ENCODE peak calls at places on chromosomes 11 and 22, in ten cellular contexts. F is activated T-helper 1 cell treated with Interleukin-2 at 50 U/mL for 16 hours; Q is endothelial cell of umbilical vein; P is naive thymus-derived CD8-positive, alpha-beta T cell; G is B cell; T is MM.1S; D is C1 segment of cervical spinal cord; M is thoracic aorta; L is astrocyte of the spinal cord; N is CD8-positive, alpha-beta T cell. V is an unnamed sample.

GRCh38 chr11:115924744-115925567 is 420.7 kb upstream of the CADM1 start:
- DNase-seq in F (no peak), Q (no peak), P (no peak), G (no peak), T (peak; percentile 96), D (no peak), M (no peak), L (peak; percentile 8), N (no peak), V (peak; percentile 87)

GRCh38 chr11:73623651-73624050 is 22.7 kb upstream of the PLEKHB1 start:
- DNase-seq in F (no peak), Q (no peak), P (no peak), G (no peak), T (no peak), D (no peak), M (no peak), L (no peak), N (no peak), V (no peak)

GRCh38 chr11:70048279-70049024 is 29.7 kb upstream of the ANO1 start:
- DNase-seq in F (no peak), Q (no peak), P (no peak), G (no peak), T (no peak), D (no peak), M (no peak), L (no peak), N (no peak), V (no peak)

GRCh38 chr11:17479284-17480214 is 2.9 kb upstream of the ABCC8 start:
- DNase-seq in F (no peak), Q (peak; percentile 10), P (no peak), G (no peak), T (no peak), D (peak; percentile 37), M (no peak), L (peak; percentile 10), N (no peak), V (peak; percentile 47)

GRCh38 chr11:612201-612960 is 3.4 kb downstream of the IRF7 start:
- DNase-seq in F (no peak), Q (no peak), P (no peak), G (no peak), T (no peak), D (no peak), M (no peak), L (no peak), N (no peak), V (no peak)

GRCh38 chr11:64613648-64614047 is 22.6 kb downstream of the SLC22A12 start:
- DNase-seq in F (no peak), Q (no peak), P (no peak), G (no peak), T (no peak), D (no peak), M (no peak), L (no peak), N (no peak), V (no peak)

GRCh38 chr22:17012267-17012666 is 4.2 kb upstream of the GAB4 start:
- DNase-seq in F (no peak), Q (no peak), P (no peak), G (no peak), T (no peak), D (no peak), M (no peak), L (no peak), N (no peak), V (no peak)

GRCh38 chr11:120001161-120002135 is 136.5 kb downstream of the TRIM29 start:
- DNase-seq in F (no peak), Q (no peak), P (no peak), G (no peak), T (no peak), D (no peak), M (no peak), L (no peak), N (no peak), V (no peak)

GRCh38 chr11:62667460-62667859 is 2.3 kb downstream of the CSKMT start:
- DNase-seq in F (no peak), Q (no peak), P (no peak), G (no peak), T (no peak), D (no peak), M (no peak), L (no peak), N (no peak), V (no peak)

GRCh38 chr11:18282626-18283025 is 16.6 kb downstream of the SAA1 start:
- DNase-seq in F (no peak), Q (no peak), P (no peak), G (peak; percentile 47), T (no peak), D (no peak), M (no peak), L (no peak), N (no peak), V (no peak)

GRCh38 chr22:41222846-41223507 is 17.8 kb downstream of the CHADL start:
- DNase-seq in F (no peak), Q (no peak), P (no peak), G (no peak), T (no peak), D (no peak), M (no peak), L (no peak), N (no peak), V (no peak)

GRCh38 chr11:67283490-67283963 is 5.6 kb upstream of the ANKRD13D start:
- DNase-seq in F (no peak), Q (no peak), P (no peak), G (no peak), T (no peak), D (no peak), M (no peak), L (no peak), N (no peak), V (no peak)

GRCh38 chr11:3989251-3989650 is 105.3 kb upstream of the RRM1 start:
- DNase-seq in F (no peak), Q (no peak), P (no peak), G (no peak), T (no peak), D (no peak), M (no peak), L (peak; percentile 3), N (no peak), V (no peak)

GRCh38 chr11:119306373-119306890 is 10.5 kb downstream of the MCAM start:
- DNase-seq in F (no peak), Q (peak; percentile 39), P (peak; percentile 86), G (no peak), T (no peak), D (no peak), M (no peak), L (no peak), N (no peak), V (no peak)

GRCh38 chr11:16511109-16511806 is 154.9 kb upstream of the SOX6 start:
- DNase-seq in F (no peak), Q (no peak), P (no peak), G (no peak), T (no peak), D (no peak), M (no peak), L (peak; percentile 77), N (no peak), V (peak; percentile 66)

GRCh38 chr11:16603890-16604783 is 134.3 kb upstream of the C11orf58 start:
- DNase-seq in F (no peak), Q (no peak), P (no peak), G (peak; percentile 35), T (peak; percentile 32), D (no peak), M (no peak), L (peak; percentile 39), N (no peak), V (peak; percentile 34)

GRCh38 chr11:111941963-111942362 is 4.8 kb downstream of the DIXDC1 start:
- DNase-seq in F (no peak), Q (no peak), P (no peak), G (no peak), T (no peak), D (no peak), M (no peak), L (peak; percentile 19), N (no peak), V (peak; percentile 54)

GRCh38 chr11:105701098-105701497 is 91.2 kb downstream of the GRIA4 start:
- DNase-seq in F (no peak), Q (no peak), P (no peak), G (no peak), T (no peak), D (no peak), M (no peak), L (no peak), N (no peak), V (no peak)

GRCh38 chr11:61345170-61345610 is 12.2 kb downstream of the TKFC start:
- DNase-seq in F (no peak), Q (no peak), P (no peak), G (no peak), T (no peak), D (no peak), M (no peak), L (no peak), N (no peak), V (no peak)

GRCh38 chr11:15622231-15622890 is 507.6 kb downstream of the INSC start:
- DNase-seq in F (no peak), Q (no peak), P (no peak), G (no peak), T (no peak), D (no peak), M (no peak), L (no peak), N (no peak), V (no peak)

GRCh38 chr11:35179466-35180135 is 40.6 kb downstream of the CD44 start:
- DNase-seq in F (no peak), Q (no peak), P (no peak), G (no peak), T (no peak), D (no peak), M (no peak), L (peak; percentile 53), N (no peak), V (no peak)

V was measured in Daoy.